ENCODE peak calls at places on chromosomes 1 and 21, in five cellular contexts. X is tibial artery, F is GM20000, H is thyroid gland, P is fibroblast of pulmonary artery. B is an unnamed sample.

GRCh38 chr1:54986025-54986424 is 5.6 kb downstream of the TMEM61 start:
- DNase-seq in F (no peak), P (no peak), X (no peak), H (no peak), B (no peak)

GRCh38 chr1:209041936-209042335 is 541.6 kb upstream of the CAMK1G start:
- DNase-seq in X (no peak), F (no peak), H (no peak), P (no peak), B (no peak)

GRCh38 chr1:196698993-196699392 is 47.1 kb downstream of the CFH start:
- DNase-seq in X (no peak), H (no peak), F (no peak), P (peak), B (no peak)

GRCh38 chr1:236522937-236523703 is 662 bp upstream of the LGALS8 start:
- DNase-seq in F (no peak), H (peak), X (no peak), P (no peak), B (no peak)

GRCh38 chr1:224411766-224412165 is 22.8 kb downstream of the WDR26 start:
- DNase-seq in H (no peak), P (no peak), F (no peak), X (no peak), B (peak)

GRCh38 chr1:40948741-40949528 is 30.6 kb upstream of the CTPS1 start:
- DNase-seq in H (peak), F (peak), X (peak), P (peak), B (peak)

GRCh38 chr1:10292188-10292587 is 81.8 kb downstream of the KIF1B start:
- DNase-seq in X (no peak), P (no peak), F (no peak), H (no peak), B (no peak)

GRCh38 chr21:26140185-26140584 is 30.4 kb downstream of the APP start:
- DNase-seq in X (peak), F (no peak), P (peak), H (no peak), B (peak)

GRCh38 chr1:103056423-103056822 is 51.9 kb downstream of the COL11A1 start:
- DNase-seq in X (no peak), H (no peak), F (no peak), P (peak), B (no peak)

GRCh38 chr21:43937898-43938309 is 72.9 kb downstream of the AGPAT3 start:
- DNase-seq in P (no peak), H (no peak), X (no peak), F (peak), B (no peak)

DNA sequence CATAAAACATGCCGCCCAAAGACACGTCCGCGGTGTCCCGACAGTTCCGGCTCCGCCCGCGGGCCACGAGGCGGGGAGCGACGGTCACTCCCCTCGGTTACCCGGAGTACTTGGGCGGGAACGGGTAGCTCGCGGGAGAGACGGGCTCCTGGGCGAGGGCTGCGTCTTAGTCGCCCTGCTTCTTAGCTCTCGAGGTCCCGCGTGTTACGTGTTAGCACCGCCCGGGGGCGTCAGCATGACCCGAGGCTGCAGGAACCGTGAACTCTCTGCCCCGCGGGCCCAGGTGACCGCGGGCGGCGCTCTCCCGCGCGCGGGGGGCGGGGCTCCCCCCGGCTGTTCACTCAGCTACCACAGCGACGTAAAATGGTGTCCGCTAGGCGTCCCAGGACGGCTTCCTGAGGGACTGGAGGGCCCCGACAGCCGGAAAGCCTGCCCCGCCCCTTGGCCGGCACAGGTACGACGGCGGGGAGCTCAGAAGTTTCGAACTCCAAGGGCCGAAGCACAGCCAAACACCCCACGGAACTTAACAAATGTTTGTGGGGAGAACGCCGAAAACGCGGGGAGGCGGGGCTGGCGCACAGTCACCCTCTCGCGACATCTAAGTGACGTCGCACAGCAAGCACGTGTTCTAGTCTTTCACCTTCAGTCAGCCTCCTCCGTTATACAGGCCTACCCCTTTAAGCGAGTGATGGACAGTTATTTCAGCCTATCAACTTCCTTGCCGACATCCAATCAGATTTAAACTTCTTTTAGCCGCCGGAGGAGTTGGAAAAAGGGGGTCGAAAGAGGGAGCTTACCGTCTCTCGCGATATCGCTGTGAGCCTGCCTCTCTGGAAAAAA is 757 bp upstream of the RBM15 start:
- DNase-seq in X (peak), F (peak), P (no peak), H (peak), B (peak)
- TF ChIP-seq CTCF in X (peak), F (peak), P (peak), H (peak), B (peak)

DNA sequence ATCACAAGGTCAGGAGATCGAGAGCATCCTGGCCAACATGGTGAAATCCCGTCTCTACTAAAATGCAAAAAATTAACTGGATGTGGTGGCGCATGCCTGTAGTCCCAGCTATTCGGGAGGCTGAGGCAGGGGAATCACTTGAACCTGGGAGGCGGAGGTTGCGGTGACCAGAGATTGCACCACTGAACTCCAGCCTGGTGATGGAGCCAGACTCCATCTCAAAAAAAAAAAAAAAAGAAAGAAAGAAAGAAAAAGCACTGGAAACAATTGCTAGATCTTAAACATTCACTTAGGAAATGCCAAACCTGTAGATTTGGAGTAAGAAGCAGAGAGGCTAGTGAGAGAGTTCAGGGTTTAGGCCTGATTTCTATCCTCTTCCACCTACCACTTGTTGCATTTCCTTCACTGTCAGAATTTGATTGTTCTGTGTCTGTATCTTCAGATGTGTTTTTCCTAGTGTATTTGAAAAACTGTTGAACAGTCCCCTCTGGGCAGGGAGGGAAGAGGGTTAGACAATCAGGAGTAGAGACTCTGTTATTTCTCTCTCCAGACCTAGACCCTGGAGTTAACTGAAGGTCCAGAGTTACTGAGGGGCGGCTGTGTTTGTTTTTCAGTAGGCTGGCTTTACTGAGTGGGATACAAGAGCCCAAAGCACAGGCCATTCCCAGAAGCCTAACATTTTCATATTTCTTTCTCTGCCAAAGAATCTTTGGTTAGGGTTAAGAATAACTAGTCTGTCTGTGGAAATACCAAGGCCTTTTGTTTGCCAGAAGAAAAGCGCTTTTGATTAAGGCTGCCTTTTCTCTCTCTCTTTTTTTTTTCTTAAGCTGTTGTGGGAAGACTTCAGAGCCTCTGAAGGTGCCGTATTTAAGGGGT is 31.1 kb upstream of the MACF1 start:
- DNase-seq in F (no peak), X (no peak), H (no peak), P (no peak), B (no peak)
- TF ChIP-seq CTCF in F (no peak), X (no peak), H (no peak), P (no peak), B (peak)

DNA sequence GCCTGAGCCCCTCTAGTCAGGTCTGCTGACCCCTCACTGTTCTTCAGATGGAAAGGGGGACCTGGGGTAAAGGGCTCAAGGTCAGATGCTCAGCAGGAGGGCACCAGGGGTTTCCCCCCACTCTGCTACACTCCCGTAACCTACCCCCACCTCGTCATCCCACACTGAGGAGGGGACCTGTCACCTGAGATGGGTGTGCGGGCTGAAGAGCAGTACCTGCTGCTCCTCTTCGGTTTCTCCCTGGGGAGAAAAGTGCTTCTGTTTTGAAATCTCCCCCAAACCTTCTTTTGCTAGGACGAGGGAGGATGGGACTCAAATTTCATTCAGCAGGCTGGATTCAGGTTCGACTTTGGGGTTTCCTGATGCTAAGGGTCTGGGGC is 65.2 kb downstream of the SYT2 start:
- DNase-seq in F (no peak), X (no peak), P (no peak), H (no peak), B (no peak)
- TF ChIP-seq CTCF in F (no peak), X (no peak), P (no peak), H (no peak), B (no peak)

GRCh38 chr21:37527716-37528115 is 161.1 kb downstream of the DYRK1A start:
- DNase-seq in P (no peak), H (no peak), F (no peak), X (no peak), B (no peak)

GRCh38 chr21:37529649-37530048 is 163.1 kb downstream of the DYRK1A start:
- DNase-seq in F (no peak), P (no peak), X (no peak), H (no peak), B (no peak)

GRCh38 chr21:37525810-37526209 is 159.2 kb downstream of the DYRK1A start:
- DNase-seq in H (no peak), P (peak), X (no peak), F (no peak), B (no peak)

GRCh38 chr21:37527103-37527502 is 160.5 kb downstream of the DYRK1A start:
- DNase-seq in P (no peak), H (no peak), X (no peak), F (no peak), B (no peak)

GRCh38 chr21:37528150-37528937 is 161.8 kb downstream of the DYRK1A start:
- DNase-seq in X (no peak), F (no peak), P (no peak), H (no peak), B (no peak)
- TF ChIP-seq CTCF in X (no peak), F (no peak), P (no peak), H (no peak), B (no peak)

GRCh38 chr1:16204216-16204615 is 8.2 kb downstream of the ARHGEF19 start:
- DNase-seq in H (no peak), X (no peak), F (no peak), P (no peak), B (no peak)

GRCh38 chr1:16205891-16206546 is 6.4 kb downstream of the ARHGEF19 start:
- DNase-seq in X (no peak), P (no peak), F (no peak), H (no peak), B (no peak)

GRCh38 chr1:16205333-16205671 is 7.2 kb downstream of the ARHGEF19 start:
- DNase-seq in X (no peak), P (no peak), F (no peak), H (no peak), B (no peak)

GRCh38 chr1:16203550-16203949 is 8.9 kb downstream of the ARHGEF19 start:
- DNase-seq in X (no peak), F (no peak), H (no peak), P (no peak), B (no peak)

GRCh38 chr1:16204634-16205332 is 7.7 kb downstream of the ARHGEF19 start:
- DNase-seq in X (no peak), F (no peak), P (no peak), H (peak), B (no peak)
- TF ChIP-seq CTCF in X (no peak), F (peak), P (peak), H (no peak), B (peak)

DNA sequence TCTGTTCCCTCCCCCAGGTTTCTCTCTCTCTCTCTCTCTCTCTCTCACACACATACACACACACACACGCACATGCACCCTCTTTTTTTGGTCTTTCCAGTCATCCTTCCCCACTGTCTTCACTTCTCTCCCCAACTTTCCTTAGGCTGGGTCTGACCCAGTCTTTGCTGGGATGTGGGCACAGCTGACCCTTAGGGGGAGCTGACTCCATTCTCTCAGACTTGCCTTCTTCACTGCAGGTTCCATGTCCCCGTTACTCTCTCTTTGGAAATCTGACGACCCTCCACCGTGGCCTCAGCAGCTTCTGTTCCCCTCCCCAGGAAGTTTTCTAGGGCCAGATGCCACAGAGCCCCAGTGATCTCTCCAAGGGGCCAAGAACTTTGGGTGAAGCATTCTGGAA is 2.1 kb downstream of the DISP3 start:
- DNase-seq in P (no peak), H (no peak), X (no peak), F (no peak), B (no peak)
- TF ChIP-seq CTCF in P (no peak), H (no peak), X (no peak), F (no peak), B (no peak)

DNA sequence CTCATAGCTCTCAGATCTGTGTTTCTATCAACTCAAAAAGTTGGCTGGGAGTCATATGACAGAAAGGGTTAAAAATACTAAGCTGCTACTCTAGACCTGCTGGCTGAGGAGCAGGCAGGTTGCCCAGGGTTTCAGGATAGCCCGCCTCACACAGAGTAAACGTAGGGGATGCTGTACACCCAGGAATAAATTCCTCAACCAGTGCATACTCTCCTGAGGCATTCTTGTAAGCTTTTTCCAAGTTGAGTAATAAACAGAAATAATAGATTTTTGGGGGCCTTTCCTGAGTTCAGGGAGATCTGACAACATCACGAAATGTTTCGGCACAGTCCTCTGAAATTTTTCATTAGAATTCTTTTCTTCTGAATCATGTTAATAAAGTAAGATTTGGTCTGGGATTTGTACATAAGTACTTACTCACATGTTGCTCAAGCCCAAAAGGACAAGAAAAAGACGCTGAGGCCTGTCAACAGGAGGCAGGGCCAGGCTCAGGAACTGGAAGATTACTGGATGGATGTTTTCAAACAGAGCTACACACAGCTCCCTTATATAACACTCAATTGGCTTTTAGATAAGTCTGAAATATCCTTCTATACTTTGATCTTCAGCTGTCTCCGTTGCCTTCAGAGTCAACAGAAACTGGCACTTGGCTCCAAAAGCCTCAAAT is 41.0 kb downstream of the TGFBR3 start:
- DNase-seq in P (peak), F (no peak), H (peak), X (peak), B (peak)
- TF ChIP-seq CTCF in P (no peak), F (no peak), H (no peak), X (no peak), B (no peak)

B was measured in HFFc6.